ENCODE peak calls at places on chromosome 4, in seven cellular contexts. N is HCT116, P is A549, F is WTC11, A is SK-N-SH, M is GM12878, S is H1. Q is an unnamed sample.

GRCh38 chr4:24763631-24764302 is 31.6 kb upstream of the SOD3 start:
- DNase-seq in N (no peak), P (peak), F (no peak), A (no peak), M (no peak), S (no peak), Q (no peak)

GRCh38 chr4:108031427-108032083 is 41.9 kb downstream of the HADH start:
- DNase-seq in N (no peak), P (no peak), F (no peak), A (no peak), M (no peak), S (no peak), Q (no peak)

GRCh38 chr4:52655505-52655904 is 3.6 kb downstream of the USP46 start:
- DNase-seq in N (no peak), P (no peak), F (no peak), A (no peak), M (no peak), S (no peak), Q (peak)

GRCh38 chr4:184117662-184118199 is 99.9 kb downstream of the ENPP6 start:
- DNase-seq in N (no peak), P (no peak), F (no peak), A (no peak), M (no peak), S (no peak), Q (no peak)

GRCh38 chr4:100879471-100879870 is 361.6 kb upstream of the EMCN start:
- DNase-seq in N (no peak), P (no peak), F (no peak), A (no peak), M (no peak), S (no peak), Q (no peak)

GRCh38 chr4:88257726-88258125 is 26.6 kb downstream of the PPM1K start:
- DNase-seq in N (no peak), P (no peak), F (no peak), A (no peak), M (no peak), S (no peak), Q (no peak)

GRCh38 chr4:83870551-83870950 is 334.6 kb downstream of the GPAT3 start:
- DNase-seq in N (no peak), P (no peak), F (no peak), A (no peak), M (no peak), S (no peak), Q (no peak)

GRCh38 chr4:37648084-37648817 is 37.9 kb downstream of the RELL1 start:
- DNase-seq in N (peak), P (peak), F (no peak), A (no peak), M (no peak), S (no peak), Q (peak)

GRCh38 chr4:142262956-142263355 is 583.1 kb downstream of the INPP4B start:
- DNase-seq in N (no peak), P (no peak), F (no peak), A (no peak), M (no peak), S (no peak), Q (no peak)

GRCh38 chr4:131052646-131053045 is 1956.7 kb downstream of the C4orf33 start:
- DNase-seq in N (no peak), P (no peak), F (no peak), A (no peak), M (no peak), S (no peak), Q (no peak)

GRCh38 chr4:81429607-81430006 is 42.1 kb downstream of the RASGEF1B start:
- DNase-seq in N (no peak), P (no peak), F (no peak), A (no peak), M (no peak), S (no peak), Q (no peak)

GRCh38 chr4:137663376-137664054 is 131.2 kb upstream of the PCDH18 start:
- DNase-seq in N (no peak), P (no peak), F (no peak), A (no peak), M (no peak), S (no peak), Q (no peak)

GRCh38 chr4:13483142-13484044 is 747 bp downstream of the RAB28 start:
- DNase-seq in N (peak), P (peak), F (peak), A (peak), M (no peak), S (no peak), Q (peak)

GRCh38 chr4:67052981-67053380 is 492.3 kb downstream of the CENPC start:
- DNase-seq in N (no peak), P (no peak), F (no peak), A (no peak), M (no peak), S (no peak), Q (no peak)

GRCh38 chr4:163755013-163755412 is 260.5 kb downstream of the TMA16 start:
- DNase-seq in N (no peak), P (peak), F (no peak), A (no peak), M (peak), S (no peak), Q (peak)

GRCh38 chr4:150600821-150601445 is 19.0 kb downstream of the MAB21L2 start:
- DNase-seq in N (no peak), P (no peak), F (no peak), A (no peak), M (no peak), S (no peak), Q (no peak)

GRCh38 chr4:81963506-81964020 is 410.2 kb downstream of the HNRNPD start:
- DNase-seq in N (no peak), P (no peak), F (no peak), A (no peak), M (no peak), S (no peak), Q (no peak)

GRCh38 chr4:99404595-99405287 is 30.4 kb downstream of the ADH7 start:
- DNase-seq in N (peak), P (no peak), F (no peak), A (no peak), M (peak), S (no peak), Q (peak)

GRCh38 chr4:124203613-124204284 is 508.8 kb downstream of the ANKRD50 start:
- DNase-seq in N (no peak), P (no peak), F (no peak), A (no peak), M (no peak), S (no peak), Q (no peak)

GRCh38 chr4:147610666-147611065 is 6.5 kb upstream of the TMEM184C start:
- DNase-seq in N (no peak), P (no peak), F (no peak), A (peak), M (no peak), S (no peak), Q (no peak)

GRCh38 chr4:43875655-43876054 is 573.0 kb downstream of the KCTD8 start:
- DNase-seq in N (no peak), P (no peak), F (no peak), A (no peak), M (no peak), S (no peak), Q (no peak)

DNA sequence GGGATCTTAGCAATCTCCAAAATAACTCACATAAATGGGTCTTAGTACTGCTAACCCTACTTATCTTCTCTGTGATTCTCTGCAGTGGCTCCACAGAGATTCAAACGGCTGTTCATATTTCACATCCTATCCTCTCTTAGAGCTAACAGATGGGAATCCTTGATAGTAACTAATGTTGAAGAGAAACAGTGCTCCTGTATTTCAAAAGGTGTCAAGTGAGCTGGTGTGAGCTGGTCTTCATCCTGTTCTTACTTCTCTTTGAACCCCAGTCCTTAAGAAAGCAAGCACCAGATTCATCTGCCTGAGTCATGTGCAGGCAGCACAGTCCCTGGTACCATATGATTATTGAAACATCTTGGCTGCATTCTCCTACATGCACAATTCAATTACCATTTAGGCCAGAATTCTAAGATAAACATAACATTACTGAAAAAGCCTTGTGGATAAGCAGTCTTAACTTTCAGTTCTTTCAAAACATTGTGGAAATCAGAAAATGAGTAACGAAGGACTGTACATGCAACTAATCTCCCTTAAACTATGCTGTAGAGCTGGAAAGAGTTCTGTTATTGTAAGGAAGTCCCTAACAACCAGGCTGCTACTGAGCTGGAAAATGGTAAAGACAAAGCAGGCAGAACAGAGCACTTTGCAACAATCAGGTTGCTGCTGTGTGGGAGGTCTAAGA is 153.1 kb downstream of the NPNT start:
- DNase-seq in N (no peak), P (no peak), F (no peak), A (no peak), M (no peak), S (no peak), Q (no peak)
- TF ChIP-seq MAX in N (no peak), P (no peak), F (no peak), A (no peak), M (no peak), S (no peak), Q (no peak)

GRCh38 chr4:54085284-54085683 is 14.7 kb upstream of the GSX2 start:
- DNase-seq in N (no peak), P (peak), F (no peak), A (no peak), M (no peak), S (no peak), Q (no peak)
- TF ChIP-seq MAX in N (no peak), P (no peak), F (no peak), A (no peak), M (no peak), S (no peak), Q (no peak)

GRCh38 chr4:16752150-16752549 is 146.3 kb downstream of the LDB2 start:
- DNase-seq in N (no peak), P (no peak), F (no peak), A (no peak), M (no peak), S (no peak), Q (no peak)
- TF ChIP-seq MAX in N (no peak), P (no peak), F (no peak), A (no peak), M (no peak), S (no peak), Q (no peak)

GRCh38 chr4:109131559-109131958 is 170.9 kb downstream of the COL25A1 start:
- DNase-seq in N (no peak), P (no peak), F (no peak), A (no peak), M (no peak), S (no peak), Q (no peak)
- TF ChIP-seq MAX in N (no peak), P (no peak), F (no peak), A (no peak), M (no peak), S (no peak), Q (no peak)

DNA sequence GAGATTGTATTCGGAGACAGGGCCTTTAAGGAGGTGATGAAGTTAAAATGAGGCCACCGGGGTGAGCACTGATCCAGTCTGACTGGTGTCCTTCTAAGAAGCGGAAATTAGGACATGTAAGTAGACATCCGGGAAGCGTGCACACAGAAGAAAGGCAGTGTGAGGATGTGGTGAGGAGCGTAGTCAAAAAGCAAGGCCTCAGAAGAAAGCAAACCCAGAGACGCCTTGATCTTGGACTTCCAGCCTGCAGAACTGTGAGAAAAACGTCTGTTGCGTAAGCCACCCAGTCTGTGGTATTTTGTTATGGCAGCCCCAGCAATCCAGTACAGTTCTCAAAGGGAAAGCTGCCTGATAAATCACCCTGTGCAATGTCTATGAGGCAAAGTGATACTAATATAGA is 153.5 kb downstream of the KCNIP4 start:
- DNase-seq in N (no peak), P (no peak), F (no peak), A (no peak), M (no peak), S (no peak), Q (peak)
- TF ChIP-seq MAX in N (no peak), P (no peak), F (no peak), A (no peak), M (no peak), S (no peak), Q (no peak)

DNA sequence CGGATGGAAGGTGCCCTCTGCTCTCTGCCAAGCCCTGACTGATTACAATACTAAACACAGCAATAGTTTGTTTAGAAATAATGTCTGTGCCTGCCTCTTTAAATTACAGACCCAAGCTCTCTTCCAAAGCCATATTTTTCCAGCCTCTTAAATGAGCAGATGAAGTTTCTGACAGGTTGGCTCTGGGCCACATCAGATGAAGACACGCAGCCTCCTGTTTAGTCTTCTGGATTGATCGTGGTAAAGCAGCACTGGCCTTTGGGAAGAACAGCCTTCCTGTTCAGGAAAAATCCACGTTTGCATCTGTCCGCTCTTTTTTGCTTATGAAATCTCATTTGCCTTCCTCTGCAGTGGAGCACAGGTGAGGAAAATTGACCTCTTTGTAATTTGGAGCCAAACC is 133.7 kb downstream of the CPE start:
- DNase-seq in N (no peak), P (no peak), F (no peak), A (no peak), M (no peak), S (no peak), Q (no peak)
- TF ChIP-seq MAX in N (no peak), P (no peak), F (no peak), A (no peak), M (no peak), S (no peak), Q (no peak)

Q was measured in NB4.